ENCODE peak calls at places on chromosomes 11 and 22, in eight cellular contexts. N, K, J, U, Z, M, O and L are unnamed samples.

GRCh38 chr11:114132944-114133394 is 73.5 kb downstream of the ZBTB16 start:
- DNase-seq in N (no peak), K (no peak), J (peak; percentile 37), U (no peak), Z (no peak), M (no peak), O (no peak), L (no peak)

GRCh38 chr11:78323356-78323755 is 94.3 kb downstream of the GAB2 start:
- DNase-seq in N (no peak), K (no peak), J (no peak), U (no peak), Z (no peak), M (no peak), O (no peak), L (no peak)

GRCh38 chr11:72144807-72145565 is 9.5 kb downstream of the FOLR3 start:
- DNase-seq in N (no peak), K (no peak), J (no peak), U (no peak), Z (no peak), M (no peak), O (no peak), L (no peak)

GRCh38 chr11:28704801-28705200 is 596.6 kb downstream of the METTL15 start:
- DNase-seq in N (no peak), K (no peak), J (no peak), U (no peak), Z (no peak), M (peak; percentile 81), O (no peak), L (no peak)

GRCh38 chr11:17267576-17267975 is 9.0 kb upstream of the NUCB2 start:
- DNase-seq in N (no peak), K (no peak), J (no peak), U (no peak), Z (no peak), M (peak; percentile 40), O (no peak), L (no peak)

GRCh38 chr11:22657101-22657694 is 9.2 kb upstream of the GAS2 start:
- DNase-seq in N (no peak), K (no peak), J (no peak), U (no peak), Z (no peak), M (no peak), O (no peak), L (no peak)

GRCh38 chr11:93089474-93090102 is 108.2 kb downstream of the SLC36A4 start:
- DNase-seq in N (no peak), K (peak; percentile 15), J (peak; percentile 11), U (peak; percentile 27), Z (no peak), M (peak; percentile 50), O (no peak), L (peak; percentile 2)

GRCh38 chr11:19769820-19770219 is 57.2 kb downstream of the NAV2 start:
- DNase-seq in N (no peak), K (no peak), J (no peak), U (no peak), Z (no peak), M (no peak), O (no peak), L (no peak)

GRCh38 chr11:130546438-130546837 is 98.0 kb downstream of the ADAMTS15 start:
- DNase-seq in N (no peak), K (no peak), J (no peak), U (no peak), Z (no peak), M (no peak), O (no peak), L (no peak)

GRCh38 chr11:14320020-14320419 is 39.0 kb downstream of the RRAS2 start:
- DNase-seq in N (no peak), K (no peak), J (no peak), U (peak; percentile 37), Z (no peak), M (no peak), O (no peak), L (no peak)

GRCh38 chr11:64536396-64536935 is 54.6 kb upstream of the SLC22A12 start:
- DNase-seq in N (no peak), K (no peak), J (no peak), U (no peak), Z (no peak), M (no peak), O (no peak), L (no peak)

DNA sequence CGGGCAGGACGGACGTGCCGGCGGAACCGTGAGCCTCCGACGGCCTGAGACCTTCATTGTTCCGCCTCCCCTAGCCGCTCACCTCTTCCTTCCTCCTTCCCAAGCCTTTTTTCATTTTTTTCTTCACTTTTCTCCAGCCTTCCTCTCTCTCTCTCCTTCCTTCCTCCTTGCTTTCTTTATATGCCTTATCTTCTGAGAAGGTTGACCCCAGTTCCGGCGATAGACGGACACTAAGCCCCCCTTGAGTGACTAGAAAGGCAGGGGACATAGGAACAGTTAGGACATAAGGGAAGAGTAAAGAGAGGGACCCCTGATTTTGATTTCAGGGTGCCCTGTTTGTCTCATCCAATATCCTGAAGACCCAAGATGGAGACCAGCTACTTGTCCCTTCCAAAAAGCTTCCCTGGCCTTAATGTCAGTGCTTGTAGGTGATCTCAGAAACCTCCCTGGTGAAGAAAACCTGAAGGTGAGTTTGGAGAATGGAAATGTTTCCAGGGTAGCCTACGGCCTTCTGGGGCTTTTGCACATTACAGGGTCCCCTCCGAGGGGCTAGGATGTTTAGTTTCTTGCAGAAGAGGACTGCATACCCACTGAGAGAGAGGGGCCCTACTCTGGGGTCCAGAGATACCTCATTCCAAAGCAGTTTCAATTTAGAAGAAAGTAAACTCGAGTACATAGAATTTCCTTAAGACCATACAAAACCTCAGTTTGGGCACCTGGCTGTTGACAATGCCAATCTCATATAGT is 3.5 kb downstream of the ADM start:
- DNase-seq in N (no peak), K (no peak), J (no peak), U (no peak), Z (no peak), M (no peak), O (no peak), L (no peak)
- TF ChIP-seq POLR2A in N (no peak), K (no peak), J (peak; percentile 56), U (peak; percentile 50), Z (no peak), M (no peak), O (no peak), L (no peak)

GRCh38 chr11:73870261-73870660 is 6.4 kb downstream of the COA4 start:
- DNase-seq in N (no peak), K (no peak), J (no peak), U (no peak), Z (no peak), M (no peak), O (no peak), L (no peak)

GRCh38 chr11:73866586-73866996 is 10.1 kb downstream of the COA4 start:
- DNase-seq in N (no peak), K (no peak), J (no peak), U (peak; percentile 21), Z (no peak), M (peak; percentile 71), O (no peak), L (no peak)

GRCh38 chr11:73866095-73866579 is 10.5 kb downstream of the COA4 start:
- DNase-seq in N (no peak), K (no peak), J (no peak), U (no peak), Z (no peak), M (no peak), O (no peak), L (no peak)

GRCh38 chr11:73872746-73873412 is 3.8 kb downstream of the COA4 start:
- DNase-seq in N (no peak), K (no peak), J (no peak), U (no peak), Z (no peak), M (no peak), O (no peak), L (no peak)

GRCh38 chr11:73869234-73869949 is 7.3 kb downstream of the COA4 start:
- DNase-seq in N (no peak), K (no peak), J (no peak), U (peak; percentile 39), Z (no peak), M (no peak), O (no peak), L (peak; percentile 75)
- TF ChIP-seq POLR2A in N (no peak), K (no peak), J (no peak), U (no peak), Z (no peak), M (no peak), O (no peak), L (peak; percentile 2)

DNA sequence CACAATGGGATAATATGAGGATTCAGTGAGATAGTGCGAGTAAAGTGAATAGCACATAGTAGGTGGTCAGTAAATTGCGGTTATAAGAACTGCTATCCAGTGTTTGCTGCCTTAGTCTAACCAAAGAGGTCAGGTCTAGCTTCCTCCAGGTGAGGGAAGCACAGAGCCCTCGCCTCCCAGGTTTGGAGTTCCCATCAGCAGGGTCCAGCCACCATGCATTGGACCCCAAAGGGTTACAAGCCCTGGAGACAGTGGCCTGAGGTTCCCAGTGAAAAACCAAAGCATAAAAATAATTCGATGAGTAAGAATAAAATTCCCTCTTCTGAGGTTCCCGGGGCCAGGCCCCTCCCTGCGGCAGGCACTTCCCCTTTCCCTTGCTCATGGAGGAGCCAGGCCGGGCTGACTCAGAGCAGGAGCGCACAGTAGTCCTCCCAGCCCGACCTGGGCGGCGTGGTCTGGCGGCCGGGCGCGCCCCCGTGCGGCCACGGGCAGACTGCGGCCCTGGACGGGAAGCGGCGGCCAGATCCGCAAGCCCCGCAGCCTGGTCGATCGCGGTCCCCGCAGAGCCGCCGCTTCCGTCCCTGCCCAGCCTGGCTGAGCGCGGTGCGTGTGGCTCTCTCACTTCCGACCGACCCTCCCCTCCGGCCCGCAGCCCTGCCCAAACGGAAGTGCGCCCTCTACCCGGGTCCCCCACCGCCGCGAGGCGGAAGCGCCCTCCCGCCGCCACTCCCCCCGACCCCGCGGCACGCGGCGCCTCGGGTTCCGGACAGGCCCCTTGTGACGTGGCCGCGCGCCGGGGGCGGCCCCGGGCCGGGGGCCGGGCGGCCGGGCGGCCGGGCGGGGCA is at the start of gene SLC39A13:
- DNase-seq in N (peak; percentile 95), K (peak; percentile 86), J (peak; percentile 95), U (peak; percentile 94), Z (peak; percentile 89), M (peak; percentile 98), O (peak; percentile 98), L (peak; percentile 95)
- TF ChIP-seq POLR2A in N (peak; percentile 41), K (peak; percentile 88), J (peak; percentile 90), U (peak; percentile 89), Z (peak; percentile 57), M (peak; percentile 86), O (peak; percentile 55), L (peak; percentile 80)

GRCh38 chr11:119316729-119317591 is at the start of gene MCAM:
- DNase-seq in N (no peak), K (no peak), J (peak; percentile 44), U (no peak), Z (no peak), M (peak; percentile 65), O (peak; percentile 21), L (no peak)
- TF ChIP-seq POLR2A in N (no peak), K (no peak), J (peak; percentile 50), U (peak; percentile 54), Z (no peak), M (peak; percentile 95), O (no peak), L (no peak)

GRCh38 chr22:30000566-30000965 is 79.7 kb upstream of the HORMAD2 start:
- DNase-seq in N (no peak), K (no peak), J (no peak), U (no peak), Z (no peak), M (no peak), O (no peak), L (no peak)
- TF ChIP-seq POLR2A in N (no peak), K (no peak), J (no peak), U (no peak), Z (no peak), M (no peak), O (no peak), L (no peak)